ENCODE peak calls at places on chromosomes 12 and 14, in eight cellular contexts. G is endothelial cell of umbilical vein, N is ovary, Q is aorta, R is fibroblast of lung, Y is epithelial cell of esophagus, D is mammary epithelial cell, A is stomach. V is an unnamed sample.

GRCh38 chr14:80940146-80940545 is 1.4 kb downstream of the CEP128 start:
- DNase-seq in G (no peak), N (no peak), R (no peak), D (no peak), Y (no peak), Q (no peak), A (no peak), V (no peak)

GRCh38 chr12:54716284-54716683 is 68.1 kb upstream of the DCD start:
- DNase-seq in A (no peak), D (no peak), R (no peak), G (no peak), Q (no peak), N (no peak), Y (peak; percentile 26), V (no peak)

GRCh38 chr12:32686340-32686739 is 7.2 kb downstream of the DNM1L start:
- DNase-seq in Y (no peak), R (no peak), N (no peak), G (no peak), D (no peak), A (no peak), Q (no peak), V (no peak)

GRCh38 chr12:29552324-29552927 is 54.9 kb upstream of the OVCH1 start:
- DNase-seq in Q (peak; percentile 66), R (peak; percentile 71), G (peak; percentile 66), A (peak; percentile 74), N (peak; percentile 76), D (peak; percentile 30), Y (peak; percentile 66), V (peak; percentile 63)

GRCh38 chr14:71246539-71246938 is 339.3 kb downstream of the PCNX1 start:
- DNase-seq in A (no peak), Q (no peak), D (no peak), Y (no peak), N (no peak), G (no peak), R (no peak), V (no peak)

GRCh38 chr12:105766029-105766428 is 372.7 kb downstream of the NUAK1 start:
- DNase-seq in N (no peak), G (no peak), A (no peak), Y (no peak), Q (no peak), D (no peak), R (no peak), V (no peak)

GRCh38 chr14:77691259-77691658 is 16.6 kb downstream of the ALKBH1 start:
- DNase-seq in Q (no peak), A (peak; percentile 46), D (peak; percentile 3), N (no peak), Y (no peak), R (no peak), G (no peak), V (no peak)

GRCh38 chr14:67704484-67705089 is 2.9 kb downstream of the RDH12 start:
- DNase-seq in Q (no peak), G (peak; percentile 68), A (no peak), D (peak; percentile 54), R (peak; percentile 67), N (no peak), Y (peak; percentile 74), V (peak; percentile 76)

GRCh38 chr12:55972045-55972843 is 1.6 kb upstream of the RAB5B start:
- DNase-seq in N (no peak), G (no peak), Q (no peak), Y (peak; percentile 90), A (no peak), D (peak; percentile 70), R (peak; percentile 58), V (peak; percentile 95)

GRCh38 chr12:105852958-105853357 is 285.8 kb downstream of the NUAK1 start:
- DNase-seq in R (no peak), Q (peak; percentile 53), G (no peak), A (no peak), Y (no peak), D (no peak), N (no peak), V (no peak)

GRCh38 chr12:5073838-5074237 is 30.2 kb downstream of the KCNA5 start:
- DNase-seq in A (no peak), D (no peak), G (no peak), N (no peak), Y (no peak), Q (no peak), R (peak; percentile 31), V (no peak)

GRCh38 chr12:15118946-15119345 is 102.3 kb downstream of the RERG start:
- DNase-seq in N (no peak), G (no peak), Q (no peak), R (no peak), Y (peak; percentile 27), D (peak; percentile 1), A (no peak), V (no peak)

GRCh38 chr14:59253527-59253926 is 65.1 kb downstream of the DAAM1 start:
- DNase-seq in G (no peak), Q (no peak), Y (no peak), A (no peak), R (no peak), N (no peak), D (no peak), V (no peak)

GRCh38 chr14:59254146-59254910 is 65.9 kb downstream of the DAAM1 start:
- DNase-seq in G (peak; percentile 54), N (peak; percentile 70), Q (peak; percentile 79), R (peak; percentile 98), Y (peak; percentile 65), A (peak; percentile 31), D (peak; percentile 78), V (no peak)

GRCh38 chr14:59252772-59253500 is 64.5 kb downstream of the DAAM1 start:
- DNase-seq in N (no peak), D (no peak), G (no peak), Q (no peak), A (no peak), Y (no peak), R (no peak), V (no peak)

GRCh38 chr14:59251811-59252771 is 63.6 kb downstream of the DAAM1 start:
- DNase-seq in R (no peak), G (no peak), A (no peak), D (no peak), Q (no peak), N (no peak), Y (no peak), V (no peak)

GRCh38 chr14:59254911-59255545 is 66.6 kb downstream of the DAAM1 start:
- DNase-seq in Y (no peak), N (no peak), R (peak; percentile 57), Q (no peak), D (no peak), A (no peak), G (peak; percentile 44), V (peak; percentile 45)
- H3K4me3 ChIP-seq in Y (no peak overlapping the region), N (no peak overlapping the region), R (no peak overlapping the region), Q (no peak overlapping the region), D (no peak overlapping the region), A (no peak overlapping the region), G (no peak overlapping the region), V (no peak overlapping the region)

GRCh38 chr14:95832012-95832411 is 44.6 kb upstream of the TUNAR start:
- DNase-seq in D (no peak), Y (no peak), A (no peak), Q (no peak), N (no peak), G (no peak), R (no peak), V (no peak)

GRCh38 chr14:95830386-95830785 is 46.2 kb upstream of the TUNAR start:
- DNase-seq in A (no peak), D (no peak), R (no peak), G (no peak), Y (no peak), N (no peak), Q (no peak), V (no peak)

GRCh38 chr14:95831041-95831440 is 45.6 kb upstream of the TUNAR start:
- DNase-seq in N (no peak), R (no peak), Q (no peak), D (no peak), G (no peak), Y (no peak), A (no peak), V (no peak)

GRCh38 chr14:95828649-95829265 is 47.9 kb upstream of the TUNAR start:
- DNase-seq in Q (no peak), N (no peak), G (no peak), Y (no peak), D (no peak), R (no peak), A (no peak), V (no peak)

GRCh38 chr14:95829321-95829720 is 47.3 kb upstream of the TUNAR start:
- DNase-seq in G (no peak), Q (no peak), D (no peak), N (no peak), R (no peak), A (no peak), Y (no peak), V (no peak)
- H3K4me3 ChIP-seq in G (no peak overlapping the region), Q (no peak overlapping the region), D (no peak overlapping the region), N (no peak overlapping the region), R (no peak overlapping the region), A (no peak overlapping the region), Y (no peak overlapping the region), V (no peak overlapping the region)

GRCh38 chr12:80442426-80443222 is 1.4 kb upstream of the PTPRQ start:
- DNase-seq in R (peak; percentile 28), Y (peak; percentile 76), N (no peak), A (no peak), D (peak; percentile 69), Q (no peak), G (peak; percentile 90), V (peak; percentile 87)

GRCh38 chr12:80441921-80442320 is 2.1 kb upstream of the PTPRQ start:
- DNase-seq in Y (no peak), N (no peak), Q (no peak), R (peak; percentile 55), D (peak; percentile 25), A (no peak), G (peak; percentile 58), V (no peak)

GRCh38 chr12:80445083-80445482 is 1.0 kb downstream of the PTPRQ start:
- DNase-seq in Q (no peak), Y (no peak), D (no peak), A (no peak), N (no peak), G (no peak), R (peak; percentile 58), V (no peak)

GRCh38 chr12:80443974-80444666 is at the start of gene PTPRQ:
- DNase-seq in G (no peak), D (no peak), R (peak; percentile 67), A (no peak), Y (peak; percentile 28), Q (no peak), N (no peak), V (peak; percentile 68)
- H3K4me3 ChIP-seq in G (no peak within 1 kb of the TSS), D (no peak within 1 kb of the TSS), R (peak within 1 kb of the TSS; percentile 5), A (no peak within 1 kb of the TSS), Y (no peak within 1 kb of the TSS), Q (no peak within 1 kb of the TSS), N (no peak within 1 kb of the TSS), V (no peak within 1 kb of the TSS)

DNA sequence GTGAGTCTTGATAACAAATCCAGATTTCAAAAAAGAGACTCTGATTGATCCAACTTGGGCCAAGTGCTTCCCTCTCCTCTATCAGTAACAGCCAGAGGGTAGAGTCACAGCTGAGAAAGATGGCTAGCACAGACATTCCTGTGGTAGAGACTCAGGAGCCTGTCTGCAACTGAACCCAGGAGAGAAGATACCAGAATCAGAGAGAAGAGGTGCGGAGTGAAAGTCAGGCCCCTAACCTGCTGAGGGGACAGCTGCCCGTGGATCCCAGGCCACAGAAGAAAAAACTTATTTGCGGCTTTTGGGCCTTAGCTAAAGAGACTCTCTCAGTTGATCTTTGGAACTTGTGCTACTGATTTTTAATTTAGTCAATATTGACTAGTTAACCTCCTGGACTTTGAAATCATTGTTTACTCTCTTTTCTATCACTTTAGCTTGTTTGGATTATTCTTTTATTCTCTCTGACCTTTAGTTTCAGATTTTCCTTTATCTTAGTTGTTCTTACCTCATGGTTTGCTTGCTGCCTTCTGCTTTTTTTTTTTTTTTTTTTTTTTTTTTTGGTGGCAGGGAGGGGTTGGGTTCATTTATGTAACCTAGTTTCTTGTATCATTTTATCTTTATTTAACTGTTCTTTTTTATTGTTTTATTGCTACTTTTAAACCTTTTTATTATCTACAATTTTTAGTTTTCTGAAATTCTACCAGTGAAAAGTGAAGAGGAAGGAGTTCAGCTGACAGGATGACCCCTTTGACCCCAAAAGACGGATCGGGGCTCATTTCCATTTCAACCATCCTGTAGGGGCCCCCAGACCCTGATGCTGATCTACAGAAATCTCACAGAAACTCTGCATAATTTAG is 154.9 kb upstream of the KRR1 start:
- DNase-seq in Q (no peak), D (peak; percentile 24), N (no peak), R (no peak), G (no peak), A (no peak), Y (no peak), V (no peak)
- H3K4me3 ChIP-seq in Q (no peak overlapping the region), D (no peak overlapping the region), N (no peak overlapping the region), R (no peak overlapping the region), G (no peak overlapping the region), A (no peak overlapping the region), Y (no peak overlapping the region), V (no peak overlapping the region)